ENCODE peak calls at places on chromosome 3, in four cellular contexts. K is heart right ventricle, P is AG09309, Z is progenitor cell of endocrine pancreas. J is an unnamed sample.

GRCh38 chr3:159765025-159765859 is 223.4 kb upstream of the IL12A start:
- DNase-seq in K (peak; percentile 69), P (peak; percentile 98), Z (peak; percentile 15), J (peak; percentile 72)

GRCh38 chr3:146454796-146455195 is 14.6 kb downstream of the PLSCR2 start:
- DNase-seq in K (no peak), P (no peak), Z (no peak), J (no peak)

GRCh38 chr3:188187055-188187454 is 33.1 kb downstream of the LPP start:
- DNase-seq in K (no peak), P (no peak), Z (no peak), J (no peak)

GRCh38 chr3:37810788-37811187 is 50.9 kb upstream of the CTDSPL start:
- DNase-seq in K (no peak), P (no peak), Z (no peak), J (peak; percentile 72)

GRCh38 chr3:18670755-18671154 is 245.6 kb upstream of the SATB1 start:
- DNase-seq in K (no peak), P (no peak), Z (no peak), J (no peak)

GRCh38 chr3:69822501-69822900 is 83.2 kb downstream of the MITF start:
- DNase-seq in K (no peak), P (no peak), Z (no peak), J (no peak)

GRCh38 chr3:119294402-119294888 is 262 bp downstream of the ARHGAP31 start:
- DNase-seq in K (peak; percentile 67), P (no peak), Z (no peak), J (peak; percentile 43)

GRCh38 chr3:129195731-129196256 is 12.1 kb upstream of the CNBP start:
- DNase-seq in K (no peak), P (peak; percentile 84), Z (no peak), J (no peak)

GRCh38 chr3:146968204-146968651 is 363.1 kb upstream of the PLSCR5 start:
- DNase-seq in K (no peak), P (peak; percentile 97), Z (no peak), J (no peak)

GRCh38 chr3:43105224-43105596 is 669 bp downstream of the POMGNT2 start:
- DNase-seq in K (no peak), P (no peak), Z (peak; percentile 14), J (no peak)

GRCh38 chr3:87548271-87548670 is 271.9 kb upstream of the POU1F1 start:
- DNase-seq in K (no peak), P (no peak), Z (no peak), J (no peak)

GRCh38 chr3:194058189-194058571 is 77.8 kb upstream of the HES1 start:
- DNase-seq in K (peak; percentile 64), P (no peak), Z (peak; percentile 42), J (peak; percentile 10)

GRCh38 chr3:87268646-87269211 is 7.7 kb downstream of the POU1F1 start:
- DNase-seq in K (no peak), P (no peak), Z (no peak), J (no peak)

GRCh38 chr3:112810561-112810960 is 36.1 kb downstream of the CD200R1L start:
- DNase-seq in K (no peak), P (no peak), Z (no peak), J (no peak)

GRCh38 chr3:193140381-193140780 is 100.6 kb upstream of the PLAAT1 start:
- DNase-seq in K (no peak), P (no peak), Z (no peak), J (no peak)

GRCh38 chr3:15498461-15499214 is 22.9 kb downstream of the COLQ start:
- DNase-seq in K (no peak), P (no peak), Z (no peak), J (no peak)

GRCh38 chr3:161682715-161683114 is 186.1 kb downstream of the OTOL1 start:
- DNase-seq in K (no peak), P (no peak), Z (no peak), J (no peak)

GRCh38 chr3:65915477-65915876 is 123.2 kb downstream of the MAGI1 start:
- DNase-seq in K (no peak), P (no peak), Z (no peak), J (no peak)

GRCh38 chr3:24361661-24362060 is 133.0 kb downstream of the THRB start:
- DNase-seq in K (no peak), P (no peak), Z (no peak), J (no peak)

GRCh38 chr3:195768414-195768813 is 43.3 kb downstream of the MUC4 start:
- DNase-seq in K (no peak), P (no peak), Z (no peak), J (no peak)

GRCh38 chr3:48238506-48239085 is 2.3 kb upstream of the ZNF589 start:
- DNase-seq in K (no peak), P (no peak), Z (no peak), J (no peak)

GRCh38 chr3:66418432-66419052 is 82.3 kb downstream of the LRIG1 start:
- DNase-seq in K (no peak), P (no peak), Z (no peak), J (no peak)

GRCh38 chr3:182389041-182389815 is 404.1 kb upstream of the ATP11B start:
- DNase-seq in K (no peak), P (no peak), Z (no peak), J (no peak)

GRCh38 chr3:50862221-50862620 is 187.5 kb downstream of the DOCK3 start:
- DNase-seq in K (no peak), P (no peak), Z (no peak), J (no peak)
- TF ChIP-seq CTCF in K (no peak), P (no peak), Z (peak; percentile 9), J (peak; percentile 4)

GRCh38 chr3:27171113-27171512 is 198.1 kb downstream of the NEK10 start:
- DNase-seq in K (no peak), P (no peak), Z (no peak), J (no peak)

GRCh38 chr3:27176256-27176655 is 192.9 kb downstream of the NEK10 start:
- DNase-seq in K (no peak), P (no peak), Z (no peak), J (no peak)

GRCh38 chr3:27174530-27174929 is 194.7 kb downstream of the NEK10 start:
- DNase-seq in K (no peak), P (no peak), Z (no peak), J (no peak)
- TF ChIP-seq CTCF in K (no peak), P (no peak), Z (no peak), J (no peak)

GRCh38 chr3:144556392-144556791 is 584.8 kb downstream of the DIPK2A start:
- DNase-seq in K (no peak), P (peak; percentile 35), Z (no peak), J (no peak)
- TF ChIP-seq CTCF in K (no peak), P (no peak), Z (no peak), J (no peak)

GRCh38 chr3:86180696-86181095 is 810.3 kb downstream of the VGLL3 start:
- DNase-seq in K (no peak), P (no peak), Z (no peak), J (peak; percentile 25)
- TF ChIP-seq CTCF in K (no peak), P (no peak), Z (peak; percentile 33), J (peak; percentile 45)

DNA sequence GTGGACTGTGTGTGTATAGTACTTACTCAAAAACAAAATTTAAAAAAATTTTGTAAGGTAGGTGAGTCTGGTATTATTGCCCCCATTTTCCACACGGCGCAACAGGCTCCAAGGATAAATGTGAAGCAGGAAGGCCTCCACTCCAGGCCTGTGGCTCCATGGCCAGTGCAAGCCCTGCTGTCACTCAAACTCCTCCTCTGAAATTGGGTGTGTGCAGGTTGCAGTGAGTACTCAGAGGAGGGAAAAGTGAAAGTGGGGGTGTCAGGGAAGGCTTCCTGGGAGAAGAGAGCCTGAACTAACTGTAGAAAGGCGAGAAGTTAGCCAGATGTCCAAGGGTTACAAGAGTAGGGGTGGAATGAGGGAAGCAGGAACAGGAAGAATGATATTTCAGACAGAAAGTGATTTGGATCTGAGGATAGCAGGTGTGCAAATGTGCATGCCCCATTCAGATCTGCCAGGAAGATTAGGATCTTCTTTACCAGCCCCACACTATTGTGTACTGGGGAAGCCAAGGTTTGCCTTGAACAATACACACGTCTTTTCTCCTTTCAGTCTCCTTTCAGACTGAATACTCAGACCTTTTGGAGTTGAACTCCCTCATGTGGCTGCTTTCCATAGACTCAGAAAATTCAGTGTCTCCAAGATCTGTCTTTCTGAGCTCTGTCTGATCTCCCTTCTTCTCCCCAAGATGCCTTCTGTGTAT is 48.7 kb upstream of the RYK start:
- DNase-seq in K (no peak), P (no peak), Z (no peak), J (no peak)
- TF ChIP-seq CTCF in K (peak; percentile 47), P (peak; percentile 56), Z (no peak), J (peak; percentile 9)

J was measured in WERI-Rb-1.